ENCODE peak calls at places on chromosomes 3 and 15, in four cellular contexts. P is K562, S is A549, T is H1. M is an unnamed sample.

GRCh38 chr15:44729394-44729913 is 6.9 kb upstream of the TRIM69 start:
- DNase-seq in T (no peak), P (no peak), S (no peak), M (no peak)

GRCh38 chr3:30747771-30748281 is 141.4 kb downstream of the TGFBR2 start:
- DNase-seq in S (peak), P (no peak), T (no peak), M (peak)

GRCh38 chr15:64950888-64951287 is 38.8 kb downstream of the SPG21 start:
- DNase-seq in T (peak), P (no peak), S (peak), M (no peak)

GRCh38 chr3:140942221-140943104 is 827 bp downstream of the SLC25A36 start:
- DNase-seq in P (peak), T (peak), S (peak), M (peak)

GRCh38 chr15:79682851-79683288 is 213.9 kb downstream of the MTHFS start:
- DNase-seq in S (peak), P (no peak), T (no peak), M (no peak)

GRCh38 chr3:118244761-118245160 is 789.9 kb downstream of the IGSF11 start:
- DNase-seq in P (no peak), T (no peak), S (no peak), M (no peak)

GRCh38 chr15:20355256-20355868 is 186.2 kb downstream of the GOLGA6L6 start:
- DNase-seq in S (no peak), T (no peak), P (no peak), M (no peak)

GRCh38 chr15:44102675-44103254 is 92.3 kb downstream of the FRMD5 start:
- DNase-seq in S (peak), T (no peak), P (no peak), M (peak)

GRCh38 chr3:149199474-149199873 is 22.2 kb downstream of the CP start:
- DNase-seq in T (no peak), S (no peak), P (no peak), M (no peak)

GRCh38 chr3:134039161-134039862 is 9.6 kb upstream of the SLCO2A1 start:
- DNase-seq in S (no peak), T (peak), P (peak), M (peak)

GRCh38 chr15:56243117-56243773 is 434 bp downstream of the RFX7 start:
- DNase-seq in S (peak), P (peak), T (peak), M (no peak)

GRCh38 chr3:2823437-2824211 is 286.6 kb downstream of the IL5RA start:
- DNase-seq in P (no peak), S (no peak), T (no peak), M (no peak)

GRCh38 chr3:119664850-119665379 is 4.5 kb upstream of the POPDC2 start:
- DNase-seq in S (peak), T (no peak), P (no peak), M (peak)

GRCh38 chr15:65833501-65834220 is 35.6 kb upstream of the RAB11A start:
- DNase-seq in P (no peak), S (no peak), T (no peak), M (peak)

GRCh38 chr3:183534249-183534648 is 21.3 kb downstream of the KLHL6 start:
- DNase-seq in P (no peak), T (no peak), S (peak), M (no peak)

DNA sequence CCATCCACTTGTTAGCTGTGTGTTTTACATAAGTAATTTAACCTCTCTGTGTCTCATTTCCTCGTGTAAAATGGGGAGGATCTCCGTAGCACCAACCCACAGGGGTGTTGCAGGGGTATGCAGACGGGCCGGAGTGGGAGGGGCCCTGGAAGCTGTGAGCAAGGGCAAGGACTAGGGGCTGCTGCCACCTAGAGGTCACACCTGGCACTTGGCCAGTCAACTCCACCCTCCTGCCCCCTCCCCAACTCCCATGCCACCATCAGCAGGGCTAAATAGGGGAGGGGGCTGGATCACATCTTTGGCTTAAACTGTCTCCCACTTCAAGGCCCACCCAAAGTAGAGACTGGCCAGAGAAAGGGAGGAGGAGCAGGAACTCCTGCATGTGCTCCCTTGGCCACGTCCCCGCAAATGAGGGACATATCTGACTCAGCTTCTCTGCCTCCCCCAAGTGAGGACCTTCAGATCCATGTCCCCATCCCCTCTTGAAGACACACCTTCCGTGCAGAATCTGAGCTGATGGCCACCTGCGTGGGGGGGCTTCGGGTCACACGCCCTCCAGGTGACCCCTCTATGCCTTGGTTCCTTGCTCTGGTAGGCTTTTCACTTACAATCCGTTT is 2.6 kb downstream of the CCDC9B start:
- DNase-seq in T (peak), P (peak), S (peak), M (peak)
- TF ChIP-seq CHD2 in T (no peak), P (no peak), S (no peak), M (no peak)

GRCh38 chr3:9347086-9347485 is 15.8 kb upstream of the THUMPD3 start:
- DNase-seq in P (no peak), S (no peak), T (no peak), M (no peak)

GRCh38 chr3:9349321-9350117 is 13.3 kb upstream of the THUMPD3 start:
- DNase-seq in T (no peak), S (no peak), P (no peak), M (peak)

GRCh38 chr3:9347887-9348286 is 15.0 kb upstream of the THUMPD3 start:
- DNase-seq in P (no peak), S (no peak), T (no peak), M (no peak)

GRCh38 chr3:9352917-9353823 is 9.7 kb upstream of the THUMPD3 start:
- DNase-seq in S (peak), P (peak), T (peak), M (peak)

DNA sequence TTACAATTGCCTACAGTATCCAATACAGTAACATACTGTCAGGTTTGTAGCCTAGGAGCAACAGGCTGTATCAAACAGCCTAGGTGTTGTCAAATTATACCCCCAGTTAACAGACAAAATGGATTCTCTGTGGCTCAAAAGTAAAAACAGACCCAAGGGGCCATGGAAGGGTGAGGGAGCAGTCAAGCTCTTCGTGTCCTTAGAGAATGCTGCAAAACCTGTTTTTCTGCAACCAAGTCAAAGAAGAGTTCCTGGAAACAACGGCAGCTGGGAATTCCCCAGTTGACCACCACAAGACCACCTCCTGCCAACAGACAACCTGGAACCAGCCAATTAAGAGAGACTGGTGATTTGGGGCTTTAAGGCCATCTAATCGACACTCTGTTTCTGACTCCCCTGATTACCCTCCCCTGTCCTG is 11.1 kb upstream of the THUMPD3 start:
- DNase-seq in T (no peak), S (no peak), P (no peak), M (no peak)
- TF ChIP-seq PHF8 in T (no peak), S (no peak), P (no peak), M (no peak)

DNA sequence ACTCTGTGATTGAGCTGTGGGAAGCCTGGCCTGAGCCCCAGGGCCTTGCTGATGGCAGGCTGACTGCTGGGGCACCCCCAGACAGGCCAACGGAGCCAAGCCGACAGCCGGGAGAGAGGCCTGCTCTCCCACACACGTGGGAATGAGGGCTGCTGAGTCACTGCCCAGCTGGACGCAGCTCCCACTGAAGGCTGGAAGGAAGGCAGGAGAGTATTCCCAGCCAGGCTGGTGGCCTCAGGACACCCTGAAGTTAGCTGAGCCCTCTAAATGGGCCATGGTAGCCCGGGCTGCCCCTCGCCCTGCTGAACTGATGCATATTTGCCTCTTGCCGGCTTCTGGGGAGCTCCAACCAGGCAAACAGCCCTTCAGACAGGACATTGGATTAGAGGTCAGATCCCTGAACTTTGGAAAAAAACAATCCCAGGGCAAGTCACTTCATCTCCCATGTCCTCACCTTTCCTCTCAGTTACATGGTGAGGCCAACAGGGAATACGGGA is 98.1 kb upstream of the TLE3 start:
- DNase-seq in T (no peak), P (peak), S (peak), M (peak)
- TF ChIP-seq CHD2 in T (no peak), P (no peak), S (no peak), M (no peak)

DNA sequence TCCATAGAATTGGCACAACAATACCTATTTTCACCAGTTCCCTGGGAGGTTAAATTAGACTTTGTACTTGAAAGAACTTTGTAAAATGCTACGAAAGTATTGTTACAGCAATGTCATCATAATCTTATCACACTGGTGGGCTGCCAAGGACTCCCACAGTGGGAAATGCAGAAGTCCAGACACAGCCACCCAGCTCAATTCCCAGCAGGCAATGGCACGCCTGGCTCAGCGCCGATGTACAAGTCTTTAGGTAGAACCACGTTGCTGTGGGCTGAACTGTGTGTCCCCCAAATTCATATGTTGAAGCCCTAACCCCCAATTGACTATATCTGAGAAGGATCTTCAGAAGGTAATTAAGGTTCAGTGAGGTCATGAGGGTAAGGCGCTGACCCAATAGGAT is 12.3 kb downstream of the MYO5C start:
- DNase-seq in P (no peak), T (peak), S (no peak), M (no peak)
- TF ChIP-seq PHF8 in P (no peak), T (no peak), S (no peak), M (no peak)

DNA sequence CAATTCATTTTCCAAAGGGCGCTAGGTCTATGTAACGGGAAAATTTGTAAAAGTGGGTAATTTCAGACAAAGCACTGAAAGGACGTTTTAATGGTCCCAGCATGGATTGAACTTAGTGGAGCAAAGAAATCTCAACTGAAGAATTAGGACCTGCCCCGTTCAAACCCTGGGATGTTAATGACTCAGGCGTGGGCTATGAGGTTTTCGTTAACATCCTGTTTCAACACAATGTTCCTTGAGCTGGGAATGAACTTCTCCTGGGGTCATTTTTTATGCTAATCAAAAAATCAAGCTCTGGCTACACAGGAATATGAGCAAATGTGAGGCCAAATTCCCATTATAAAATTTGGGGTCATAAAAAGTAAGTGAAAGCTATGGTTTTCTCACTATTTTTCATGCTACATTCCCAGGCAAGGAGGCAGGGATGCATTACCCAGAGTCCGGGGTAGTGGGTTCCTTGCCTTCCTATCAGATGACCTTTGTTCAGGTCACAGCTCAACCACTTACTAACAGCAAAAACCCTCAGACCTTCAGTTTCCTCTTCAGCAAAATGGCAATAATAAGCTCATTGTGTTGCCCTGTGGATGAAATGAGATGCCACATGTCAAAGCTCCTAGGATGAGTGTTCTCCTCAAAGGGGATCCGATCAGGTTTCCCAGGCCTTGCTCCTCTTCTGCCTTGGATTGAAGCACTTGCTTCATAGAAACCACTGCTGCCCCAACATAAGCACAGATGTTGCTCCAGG is 271.4 kb downstream of the ARRDC4 start:
- DNase-seq in P (no peak), T (no peak), S (no peak), M (no peak)
- TF ChIP-seq CHD2 in P (no peak), T (no peak), S (no peak), M (no peak)

GRCh38 chr3:99172736-99173657 is 271.5 kb upstream of the DCBLD2 start:
- DNase-seq in T (peak), P (peak), S (peak), M (peak)
- TF ChIP-seq PHF8 in T (no peak), P (no peak), S (no peak), M (no peak)